ENCODE peak calls at places on chromosomes 6 and 20, in four cellular contexts. V is astrocyte, I is epithelial cell of prostate, J is SJSA1. F is an unnamed sample.

GRCh38 chr6:154276810-154277577 is 79.6 kb downstream of the IPCEF1 start:
- DNase-seq in V (peak), I (no peak), J (peak), F (peak)

GRCh38 chr20:63337786-63338420 is 23.2 kb downstream of the CHRNA4 start:
- DNase-seq in V (peak), I (no peak), J (no peak), F (no peak)

GRCh38 chr6:73585566-73586415 is 65.0 kb upstream of the EEF1A1 start:
- DNase-seq in V (peak), I (no peak), J (peak), F (peak)

GRCh38 chr6:82874867-82875266 is 190.8 kb downstream of the UBE3D start:
- DNase-seq in V (no peak), I (no peak), J (no peak), F (no peak)

GRCh38 chr20:25549866-25550477 is 35.4 kb downstream of the NINL start:
- DNase-seq in V (peak), I (no peak), J (no peak), F (no peak)

GRCh38 chr6:8627085-8627861 is 191.9 kb upstream of the SLC35B3 start:
- DNase-seq in V (peak), I (peak), J (no peak), F (peak)

GRCh38 chr6:45423901-45424627 is 46.3 kb upstream of the SUPT3H start:
- DNase-seq in V (no peak), I (no peak), J (peak), F (no peak)

GRCh38 chr20:62872184-62872862 is 10.7 kb upstream of the TCFL5 start:
- DNase-seq in V (no peak), I (no peak), J (no peak), F (no peak)

GRCh38 chr20:63529180-63529860 is 7.9 kb downstream of the PTK6 start:
- DNase-seq in V (no peak), I (no peak), J (no peak), F (no peak)

GRCh38 chr6:168355716-168356522 is 36.3 kb upstream of the DACT2 start:
- DNase-seq in V (no peak), I (no peak), J (no peak), F (peak)

DNA sequence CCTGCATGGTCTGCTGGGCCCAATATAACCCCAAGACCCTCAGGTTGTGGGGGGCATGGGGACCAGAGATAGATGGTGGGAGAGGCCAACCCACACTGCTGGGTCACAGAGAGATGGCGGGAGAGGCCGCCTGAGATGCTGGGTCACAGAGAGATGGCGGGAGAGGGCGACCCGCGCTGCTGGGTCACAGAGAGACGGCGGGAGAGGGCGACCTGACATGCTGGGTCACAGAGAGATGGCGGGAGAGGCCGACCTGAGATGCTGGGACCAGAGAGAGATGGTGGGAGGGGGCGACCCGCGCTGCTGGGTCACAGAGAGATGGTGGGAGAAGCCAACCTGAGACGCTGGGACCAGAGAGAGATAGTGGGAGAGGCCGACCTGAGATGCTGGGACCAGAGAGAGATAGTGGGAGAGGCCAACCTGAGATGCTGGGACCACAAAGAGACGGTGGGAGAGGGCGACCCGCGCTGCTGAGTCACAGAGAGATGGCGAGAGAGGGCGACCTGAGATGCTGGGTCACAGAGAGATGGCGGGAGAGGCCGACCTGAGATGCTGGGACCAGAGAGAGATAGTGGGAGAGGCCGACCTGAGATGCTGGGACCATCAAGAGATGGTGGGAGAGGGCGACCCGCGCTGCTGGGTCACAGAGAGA is 133.2 kb downstream of the DLL1 start:
- DNase-seq in V (no peak), I (no peak), J (no peak), F (no peak)
- H3K27ac ChIP-seq in V (no peak), I (no peak), J (no peak), F (no peak)

DNA sequence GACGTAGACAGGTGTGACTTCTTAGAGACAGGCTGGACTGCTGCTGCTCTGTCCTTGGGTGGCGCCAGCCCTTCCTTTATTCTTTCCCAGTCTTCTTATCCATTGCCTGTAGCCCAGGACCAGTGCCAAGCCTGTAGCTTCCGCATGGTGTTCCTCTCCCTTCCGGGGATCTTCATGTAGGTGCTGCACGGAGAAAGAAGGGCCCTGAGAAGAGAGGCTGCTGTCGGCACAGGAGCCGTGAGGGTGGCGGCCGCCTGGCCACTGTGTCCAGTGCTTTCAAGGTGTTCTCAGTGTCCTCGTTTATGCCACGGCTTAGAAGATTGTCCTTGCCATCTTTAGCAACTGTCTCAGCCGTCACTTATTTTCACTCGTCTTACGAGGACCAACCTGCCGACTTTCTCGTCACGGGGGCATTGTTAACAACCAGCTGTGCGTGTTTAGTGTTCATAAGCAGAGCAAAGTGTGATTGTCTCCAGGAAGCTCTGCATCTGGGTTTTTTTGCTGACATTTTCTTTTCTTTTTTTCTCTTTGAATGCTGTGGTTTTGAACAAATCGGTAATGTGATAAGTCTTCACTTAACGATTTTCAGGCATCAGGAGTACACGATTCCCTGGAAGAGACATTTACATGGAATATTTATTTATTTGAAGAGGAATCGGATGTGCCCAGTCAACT is 61.2 kb downstream of the PPP1R14C start:
- DNase-seq in V (no peak), I (no peak), J (no peak), F (no peak)
- H3K27ac ChIP-seq in V (no peak), I (no peak), J (no peak), F (peak)

GRCh38 chr6:31208506-31208905 is 38.0 kb upstream of the POU5F1 start:
- DNase-seq in V (no peak), I (no peak), J (no peak), F (no peak)
- H3K27ac ChIP-seq in V (no peak), I (no peak), J (no peak), F (no peak)

GRCh38 chr6:56386717-56387116 is 139.3 kb upstream of the COL21A1 start:
- DNase-seq in V (no peak), I (no peak), J (no peak), F (no peak)
- H3K27ac ChIP-seq in V (no peak), I (no peak), J (no peak), F (no peak)

DNA sequence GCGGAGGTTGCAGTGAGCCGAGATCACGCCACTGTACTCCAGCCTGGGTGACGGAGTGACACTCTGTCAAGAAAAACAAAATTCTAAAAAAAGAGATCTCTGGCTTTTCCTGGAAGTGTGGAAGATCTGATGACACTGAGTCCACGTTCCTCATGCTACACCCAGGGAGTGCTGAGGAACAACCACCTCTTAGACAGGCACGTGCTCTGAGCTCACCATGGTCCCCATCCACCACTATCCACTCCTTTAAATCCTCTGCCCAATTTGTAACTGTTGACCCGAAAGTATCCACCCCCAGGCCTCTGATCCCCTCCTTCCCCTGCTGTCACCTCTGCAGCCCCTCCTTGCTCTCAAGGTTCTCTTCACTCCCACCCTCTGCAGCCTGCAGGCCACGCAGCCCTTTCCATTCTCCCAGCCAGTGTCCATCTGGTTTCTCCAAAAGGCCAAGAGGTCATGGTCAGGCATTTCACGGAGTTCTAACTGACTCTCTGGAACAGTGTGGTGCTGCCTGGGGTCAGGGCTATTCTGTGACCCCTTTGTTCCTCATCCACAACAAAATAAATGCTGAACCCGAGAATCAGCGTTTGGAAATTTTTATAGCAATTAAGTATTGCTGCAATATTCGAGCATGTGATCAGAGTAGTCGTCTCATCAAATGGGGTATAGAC is 88.8 kb downstream of the ATP9A start:
- DNase-seq in V (no peak), I (no peak), J (no peak), F (no peak)
- H3K27ac ChIP-seq in V (no peak), I (no peak), J (no peak), F (no peak)

DNA sequence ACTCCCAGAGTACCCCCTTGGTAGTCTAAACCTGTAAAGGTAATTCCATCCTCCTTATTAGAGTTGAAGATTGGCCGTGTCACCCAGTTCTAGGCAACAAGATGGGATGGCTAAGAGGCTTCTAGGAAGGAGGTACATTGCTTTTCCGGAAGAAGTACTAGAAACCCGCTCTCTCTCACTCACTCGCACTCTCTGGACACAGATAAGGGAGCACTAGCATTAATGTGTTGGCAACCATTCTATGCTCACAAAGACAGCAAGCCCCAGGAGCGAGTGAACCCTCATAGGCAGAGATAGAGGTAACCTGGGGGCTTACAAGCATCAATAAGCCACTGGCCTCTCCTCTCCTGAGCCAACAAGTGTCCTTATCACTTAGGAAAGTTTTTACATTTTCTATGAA is 503.2 kb upstream of the JARID2 start:
- DNase-seq in V (no peak), I (no peak), J (peak), F (no peak)
- H3K27ac ChIP-seq in V (peak), I (peak), J (peak), F (peak)

DNA sequence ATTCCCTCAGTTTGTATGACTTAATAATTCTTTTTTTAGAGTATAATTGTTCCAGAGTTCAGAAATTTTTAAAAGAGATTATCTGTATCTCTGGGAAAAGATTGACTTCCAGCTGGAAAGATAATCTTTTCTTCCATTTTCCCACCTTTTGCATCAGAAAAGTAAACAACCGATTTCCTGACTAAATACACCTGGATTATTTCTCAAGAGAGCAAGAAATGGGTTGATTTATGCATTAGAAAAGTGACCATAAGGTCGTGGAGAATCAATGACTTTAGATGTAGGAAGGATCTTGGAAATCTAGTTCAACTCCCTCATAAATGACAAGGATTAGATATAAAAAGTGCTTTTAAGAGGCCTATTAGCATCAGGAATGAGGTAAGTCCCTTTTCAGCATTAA is 79.9 kb downstream of the SGK1 start:
- DNase-seq in V (no peak), I (no peak), J (no peak), F (no peak)
- H3K27ac ChIP-seq in V (no peak), I (no peak), J (no peak), F (no peak)

F was measured in RWPE1.